ENCODE peak calls at places on chromosome 11, in eight cellular contexts. M, S, O, P, G, C, T and W are unnamed samples.

GRCh38 chr11:67504023-67504949 is 877 bp downstream of the PITPNM1 start:
- DNase-seq in M (no peak), S (peak), O (peak), P (peak), G (peak), C (peak), T (peak), W (peak)

GRCh38 chr11:118342503-118343161 is at the start of gene CD3D:
- DNase-seq in M (no peak), S (no peak), O (no peak), P (no peak), G (no peak), C (peak), T (peak), W (peak)

GRCh38 chr11:45676522-45677095 is 11.2 kb upstream of the CHST1 start:
- DNase-seq in M (no peak), S (no peak), O (no peak), P (no peak), G (no peak), C (no peak), T (no peak), W (no peak)

GRCh38 chr11:11211186-11211585 is 141.9 kb downstream of the CSNK2A3 start:
- DNase-seq in M (no peak), S (no peak), O (no peak), P (no peak), G (no peak), C (no peak), T (no peak), W (no peak)

GRCh38 chr11:126162286-126163030 is 49.0 kb downstream of the RPUSD4 start:
- DNase-seq in M (no peak), S (peak), O (no peak), P (no peak), G (no peak), C (no peak), T (peak), W (no peak)

GRCh38 chr11:46330887-46331652 is 16.2 kb upstream of the DGKZ start:
- DNase-seq in M (no peak), S (no peak), O (no peak), P (no peak), G (no peak), C (no peak), T (no peak), W (peak)

GRCh38 chr11:72741429-72741833 is 10.8 kb downstream of the ARAP1 start:
- DNase-seq in M (no peak), S (no peak), O (no peak), P (no peak), G (no peak), C (no peak), T (no peak), W (peak)

GRCh38 chr11:66443602-66444001 is 5.0 kb upstream of the MRPL11 start:
- DNase-seq in M (no peak), S (no peak), O (peak), P (no peak), G (no peak), C (no peak), T (no peak), W (no peak)

GRCh38 chr11:5922749-5923426 is 19.2 kb upstream of the OR56A3 start:
- DNase-seq in M (no peak), S (no peak), O (no peak), P (no peak), G (no peak), C (no peak), T (no peak), W (peak)

GRCh38 chr11:20337526-20338154 is 25.9 kb upstream of the HTATIP2 start:
- DNase-seq in M (no peak), S (peak), O (peak), P (peak), G (no peak), C (no peak), T (no peak), W (peak)

GRCh38 chr11:13826505-13827278 is 135.8 kb upstream of the SPON1 start:
- DNase-seq in M (no peak), S (no peak), O (peak), P (no peak), G (no peak), C (no peak), T (peak), W (no peak)

GRCh38 chr11:2724653-2725366 is 25.0 kb upstream of the KCNQ1OT1 start:
- DNase-seq in M (no peak), S (no peak), O (peak), P (no peak), G (no peak), C (no peak), T (peak), W (no peak)

GRCh38 chr11:110153474-110153873 is 60.3 kb downstream of the ZC3H12C start:
- DNase-seq in M (no peak), S (no peak), O (no peak), P (no peak), G (no peak), C (no peak), T (no peak), W (no peak)

GRCh38 chr11:76669901-76670474 is 559 bp downstream of the LRRC32 start:
- DNase-seq in M (no peak), S (no peak), O (peak), P (no peak), G (no peak), C (no peak), T (no peak), W (no peak)

GRCh38 chr11:31529189-31529588 is 19.6 kb downstream of the ELP4 start:
- DNase-seq in M (no peak), S (no peak), O (no peak), P (no peak), G (no peak), C (no peak), T (no peak), W (no peak)

GRCh38 chr11:3781423-3781822 is 15.9 kb downstream of the NUP98 start:
- DNase-seq in M (no peak), S (no peak), O (peak), P (no peak), G (no peak), C (no peak), T (no peak), W (no peak)

GRCh38 chr11:76782526-76783293 is 446 bp upstream of the TSKU start:
- DNase-seq in M (peak), S (peak), O (peak), P (peak), G (no peak), C (no peak), T (peak), W (peak)

GRCh38 chr11:6833329-6833728 is 12.2 kb upstream of the OR10A5 start:
- DNase-seq in M (no peak), S (no peak), O (no peak), P (peak), G (no peak), C (no peak), T (no peak), W (no peak)

GRCh38 chr11:73414977-73415492 is 38.8 kb downstream of the RELT start:
- DNase-seq in M (no peak), S (no peak), O (peak), P (no peak), G (no peak), C (no peak), T (no peak), W (no peak)

GRCh38 chr11:130457909-130458729 is 9.7 kb downstream of the ADAMTS15 start:
- DNase-seq in M (no peak), S (no peak), O (peak), P (no peak), G (no peak), C (no peak), T (no peak), W (no peak)

GRCh38 chr11:68997995-68998348 is 15.1 kb downstream of the MRGPRF start:
- DNase-seq in M (no peak), S (no peak), O (no peak), P (no peak), G (no peak), C (no peak), T (no peak), W (no peak)

GRCh38 chr11:78717031-78717430 is 142.4 kb upstream of the NARS2 start:
- DNase-seq in M (no peak), S (no peak), O (no peak), P (no peak), G (no peak), C (no peak), T (no peak), W (no peak)

GRCh38 chr11:10930961-10931760 is 73.3 kb upstream of the ZBED5 start:
- DNase-seq in M (peak), S (peak), O (peak), P (peak), G (peak), C (peak), T (peak), W (peak)

GRCh38 chr11:119222308-119222707 is 16.2 kb downstream of the CBL start:
- DNase-seq in M (no peak), S (peak), O (peak), P (peak), G (no peak), C (no peak), T (no peak), W (no peak)

GRCh38 chr11:69402251-69402892 is 79.1 kb upstream of the LINC01488 start:
- DNase-seq in M (no peak), S (no peak), O (no peak), P (no peak), G (no peak), C (no peak), T (no peak), W (no peak)

GRCh38 chr11:65642014-65642671 is 4.2 kb downstream of the SIPA1 start:
- DNase-seq in M (no peak), S (no peak), O (no peak), P (no peak), G (no peak), C (no peak), T (no peak), W (peak)

GRCh38 chr11:69862797-69863543 is 43.8 kb upstream of the FGF3 start:
- DNase-seq in M (no peak), S (no peak), O (no peak), P (no peak), G (no peak), C (no peak), T (no peak), W (no peak)

GRCh38 chr11:133516845-133517244 is 15.5 kb downstream of the OPCML start:
- DNase-seq in M (no peak), S (no peak), O (no peak), P (no peak), G (no peak), C (no peak), T (no peak), W (no peak)

GRCh38 chr11:16155448-16155847 is 200.9 kb downstream of the SOX6 start:
- DNase-seq in M (no peak), S (no peak), O (no peak), P (no peak), G (no peak), C (no peak), T (peak), W (no peak)

GRCh38 chr11:16030664-16031063 is 325.7 kb downstream of the SOX6 start:
- DNase-seq in M (no peak), S (no peak), O (no peak), P (no peak), G (no peak), C (no peak), T (no peak), W (no peak)

GRCh38 chr11:73193251-73194033 is 24.6 kb upstream of the P2RY2 start:
- DNase-seq in M (no peak), S (no peak), O (no peak), P (no peak), G (no peak), C (no peak), T (no peak), W (no peak)

GRCh38 chr11:46381836-46382643 is 571 bp downstream of the MDK start:
- DNase-seq in M (no peak), S (no peak), O (peak), P (peak), G (no peak), C (no peak), T (peak), W (peak)

GRCh38 chr11:59680287-59681154 is 11.7 kb upstream of the PATL1 start:
- DNase-seq in M (no peak), S (peak), O (peak), P (peak), G (no peak), C (peak), T (peak), W (peak)

GRCh38 chr11:17810736-17811135 is 76.2 kb downstream of the KCNC1 start:
- DNase-seq in M (no peak), S (no peak), O (peak), P (no peak), G (no peak), C (no peak), T (no peak), W (no peak)

GRCh38 chr11:104992781-104993180 is 24.4 kb upstream of the CASP4 start:
- DNase-seq in M (no peak), S (no peak), O (no peak), P (no peak), G (no peak), C (no peak), T (no peak), W (no peak)